ENCODE peak calls at places on chromosome 17, in nine cellular contexts. One of them, this sample, is unnamed.

GRCh38 chr17:38324141-38324540 is 19.6 kb downstream of the GPR179 start:
- DNase-seq in GM23248: no peak
- DNase-seq in transverse colon: no peak
- DNase-seq in adipocyte: no peak
- DNase-seq in body of pancreas: no peak
- DNase-seq in tibial nerve: no peak
- DNase-seq in cardiac muscle cell: no peak
- DNase-seq in CD8-positive, alpha-beta memory T cell: no peak
- DNase-seq in IMR-90: no peak
- DNase-seq in this sample: no peak

GRCh38 chr17:72136692-72137550 is 16.1 kb downstream of the SOX9 start:
- DNase-seq in transverse colon: no peak
- DNase-seq in body of pancreas: no peak
- DNase-seq in IMR-90: peak; percentile 85
- DNase-seq in CD8-positive, alpha-beta memory T cell: no peak
- DNase-seq in tibial nerve: no peak
- DNase-seq in cardiac muscle cell: no peak
- DNase-seq in adipocyte: peak; percentile 70
- DNase-seq in GM23248: peak; percentile 88
- DNase-seq in this sample: no peak

GRCh38 chr17:21816592-21817567 is 124.6 kb downstream of the KCNJ18 start:
- DNase-seq in adipocyte: no peak
- DNase-seq in tibial nerve: no peak
- DNase-seq in CD8-positive, alpha-beta memory T cell: no peak
- DNase-seq in IMR-90: no peak
- DNase-seq in transverse colon: no peak
- DNase-seq in cardiac muscle cell: no peak
- DNase-seq in GM23248: no peak
- DNase-seq in body of pancreas: no peak
- DNase-seq in this sample: no peak

GRCh38 chr17:83180996-83181481 is 101.6 kb downstream of the METRNL start:
- DNase-seq in cardiac muscle cell: no peak
- DNase-seq in CD8-positive, alpha-beta memory T cell: no peak
- DNase-seq in GM23248: peak; percentile 24
- DNase-seq in transverse colon: no peak
- DNase-seq in tibial nerve: peak; percentile 4
- DNase-seq in adipocyte: no peak
- DNase-seq in IMR-90: no peak
- DNase-seq in body of pancreas: peak; percentile 1
- DNase-seq in this sample: no peak

GRCh38 chr17:81339180-81339501 is 44.0 kb upstream of the SLC38A10 start:
- DNase-seq in GM23248: no peak
- DNase-seq in IMR-90: no peak
- DNase-seq in body of pancreas: no peak
- DNase-seq in tibial nerve: no peak
- DNase-seq in transverse colon: peak; percentile 49
- DNase-seq in CD8-positive, alpha-beta memory T cell: no peak
- DNase-seq in cardiac muscle cell: no peak
- DNase-seq in adipocyte: no peak
- DNase-seq in this sample: no peak

GRCh38 chr17:42577140-42577531 is 393 bp downstream of the PSMC3IP start:
- DNase-seq in CD8-positive, alpha-beta memory T cell: no peak
- DNase-seq in cardiac muscle cell: no peak
- DNase-seq in body of pancreas: no peak
- DNase-seq in transverse colon: no peak
- DNase-seq in tibial nerve: no peak
- DNase-seq in IMR-90: no peak
- DNase-seq in GM23248: no peak
- DNase-seq in adipocyte: peak; percentile 28
- DNase-seq in this sample: no peak

GRCh38 chr17:35849469-35850348 is 19.0 kb downstream of the HEATR9 start:
- DNase-seq in cardiac muscle cell: peak; percentile 90
- DNase-seq in IMR-90: peak; percentile 67
- DNase-seq in tibial nerve: no peak
- DNase-seq in transverse colon: peak; percentile 43
- DNase-seq in CD8-positive, alpha-beta memory T cell: peak; percentile 79
- DNase-seq in adipocyte: peak; percentile 74
- DNase-seq in GM23248: peak; percentile 67
- DNase-seq in body of pancreas: peak; percentile 55
- DNase-seq in this sample: peak; percentile 38

GRCh38 chr17:7705269-7706255 is 560 bp downstream of the EFNB3 start:
- DNase-seq in cardiac muscle cell: no peak
- DNase-seq in tibial nerve: no peak
- DNase-seq in body of pancreas: no peak
- DNase-seq in IMR-90: no peak
- DNase-seq in transverse colon: no peak
- DNase-seq in GM23248: no peak
- DNase-seq in CD8-positive, alpha-beta memory T cell: no peak
- DNase-seq in adipocyte: peak; percentile 22
- DNase-seq in this sample: no peak

GRCh38 chr17:7997186-7997585 is 5.2 kb upstream of the GUCY2D start:
- DNase-seq in adipocyte: peak; percentile 57
- DNase-seq in tibial nerve: no peak
- DNase-seq in IMR-90: peak; percentile 36
- DNase-seq in cardiac muscle cell: peak; percentile 60
- DNase-seq in CD8-positive, alpha-beta memory T cell: no peak
- DNase-seq in transverse colon: peak; percentile 67
- DNase-seq in GM23248: peak; percentile 61
- DNase-seq in body of pancreas: peak; percentile 62
- DNase-seq in this sample: peak; percentile 29

GRCh38 chr17:55433029-55433628 is 11.5 kb upstream of the MMD start:
- DNase-seq in tibial nerve: no peak
- DNase-seq in adipocyte: peak; percentile 23
- DNase-seq in cardiac muscle cell: no peak
- DNase-seq in CD8-positive, alpha-beta memory T cell: no peak
- DNase-seq in IMR-90: peak; percentile 60
- DNase-seq in body of pancreas: peak; percentile 48
- DNase-seq in GM23248: peak; percentile 42
- DNase-seq in transverse colon: no peak
- DNase-seq in this sample: no peak

GRCh38 chr17:4949321-4950074 is 1.2 kb upstream of the PFN1 start:
- DNase-seq in tibial nerve: peak; percentile 46
- DNase-seq in body of pancreas: peak; percentile 78
- DNase-seq in CD8-positive, alpha-beta memory T cell: peak; percentile 84
- DNase-seq in adipocyte: peak; percentile 84
- DNase-seq in IMR-90: peak; percentile 76
- DNase-seq in cardiac muscle cell: peak; percentile 73
- DNase-seq in GM23248: peak; percentile 80
- DNase-seq in transverse colon: peak; percentile 93
- DNase-seq in this sample: peak; percentile 57

GRCh38 chr17:79806863-79807720 is 10.2 kb upstream of the CBX8 start:
- DNase-seq in IMR-90: no peak
- DNase-seq in GM23248: no peak
- DNase-seq in adipocyte: no peak
- DNase-seq in transverse colon: no peak
- DNase-seq in cardiac muscle cell: no peak
- DNase-seq in tibial nerve: no peak
- DNase-seq in CD8-positive, alpha-beta memory T cell: no peak
- DNase-seq in body of pancreas: no peak
- DNase-seq in this sample: no peak

GRCh38 chr17:2438823-2439222 is 38.0 kb upstream of the MNT start:
- DNase-seq in cardiac muscle cell: peak; percentile 67
- DNase-seq in IMR-90: peak; percentile 88
- DNase-seq in transverse colon: no peak
- DNase-seq in adipocyte: peak; percentile 31
- DNase-seq in body of pancreas: no peak
- DNase-seq in GM23248: peak; percentile 50
- DNase-seq in tibial nerve: no peak
- DNase-seq in CD8-positive, alpha-beta memory T cell: no peak
- DNase-seq in this sample: no peak

GRCh38 chr17:17812211-17813054 is 24.4 kb downstream of the SREBF1 start:
- DNase-seq in IMR-90: peak; percentile 41
- DNase-seq in transverse colon: peak; percentile 74
- DNase-seq in adipocyte: peak; percentile 71
- DNase-seq in GM23248: peak; percentile 66
- DNase-seq in body of pancreas: peak; percentile 73
- DNase-seq in CD8-positive, alpha-beta memory T cell: peak; percentile 75
- DNase-seq in cardiac muscle cell: peak; percentile 75
- DNase-seq in tibial nerve: peak; percentile 69
- DNase-seq in this sample: peak; percentile 60

GRCh38 chr17:77308768-77309726 is 168.3 kb downstream of the SEC14L1 start:
- DNase-seq in tibial nerve: no peak
- DNase-seq in IMR-90: peak; percentile 74
- DNase-seq in transverse colon: no peak
- DNase-seq in CD8-positive, alpha-beta memory T cell: no peak
- DNase-seq in adipocyte: peak; percentile 83
- DNase-seq in GM23248: peak; percentile 97
- DNase-seq in body of pancreas: peak; percentile 47
- DNase-seq in cardiac muscle cell: peak; percentile 79
- DNase-seq in this sample: no peak

GRCh38 chr17:12342609-12343248 is 322.1 kb downstream of the MAP2K4 start:
- DNase-seq in body of pancreas: no peak
- DNase-seq in adipocyte: no peak
- DNase-seq in IMR-90: no peak
- DNase-seq in tibial nerve: no peak
- DNase-seq in CD8-positive, alpha-beta memory T cell: no peak
- DNase-seq in transverse colon: peak; percentile 54
- DNase-seq in GM23248: peak; percentile 8
- DNase-seq in cardiac muscle cell: peak; percentile 2
- DNase-seq in this sample: no peak

DNA sequence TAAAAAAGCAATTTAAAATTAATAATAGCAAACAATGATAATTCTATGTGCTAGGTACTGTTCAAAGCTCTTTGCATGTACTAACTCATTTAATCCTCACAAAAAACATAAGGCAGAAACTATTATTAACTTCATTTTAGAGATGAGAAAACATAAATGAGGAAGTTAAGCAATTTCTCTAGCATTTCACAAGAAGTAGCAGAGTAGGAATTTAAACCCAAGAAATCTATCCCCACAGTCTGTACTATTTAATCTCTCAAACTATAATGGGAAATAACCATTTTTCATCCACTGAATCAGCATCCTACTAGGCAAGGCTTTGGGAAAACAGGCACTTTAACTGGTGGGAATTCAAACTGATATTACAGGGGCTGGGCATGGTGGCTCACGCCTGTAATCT is 42.2 kb upstream of the INTS2 start:
- DNase-seq in body of pancreas: no peak
- DNase-seq in tibial nerve: no peak
- DNase-seq in GM23248: no peak
- DNase-seq in CD8-positive, alpha-beta memory T cell: no peak
- DNase-seq in transverse colon: no peak
- DNase-seq in cardiac muscle cell: peak; percentile 15
- DNase-seq in adipocyte: peak; percentile 43
- DNase-seq in IMR-90: no peak
- DNase-seq in this sample: no peak
- H3K36me3 ChIP-seq in body of pancreas: peaks cover 19% of the 10 kb centered on the region
- H3K36me3 ChIP-seq in tibial nerve: no peaks in the 10 kb centered on the region
- H3K36me3 ChIP-seq in GM23248: peaks cover 40% of the 10 kb centered on the region
- H3K36me3 ChIP-seq in CD8-positive, alpha-beta memory T cell: peaks cover 27% of the 10 kb centered on the region
- H3K36me3 ChIP-seq in transverse colon: peaks cover 48% of the 10 kb centered on the region
- H3K36me3 ChIP-seq in cardiac muscle cell: peaks cover 68% of the 10 kb centered on the region
- H3K36me3 ChIP-seq in adipocyte: peaks cover 70% of the 10 kb centered on the region
- H3K36me3 ChIP-seq in IMR-90: peaks cover 31% of the 10 kb centered on the region
- H3K36me3 ChIP-seq in this sample: peaks cover 30% of the 10 kb centered on the region

GRCh38 chr17:73179387-73179786 is 13.5 kb upstream of the COG1 start:
- DNase-seq in transverse colon: no peak
- DNase-seq in tibial nerve: no peak
- DNase-seq in cardiac muscle cell: no peak
- DNase-seq in IMR-90: no peak
- DNase-seq in CD8-positive, alpha-beta memory T cell: no peak
- DNase-seq in adipocyte: no peak
- DNase-seq in GM23248: no peak
- DNase-seq in body of pancreas: no peak
- DNase-seq in this sample: no peak
- H3K36me3 ChIP-seq in transverse colon: no peaks in the 10 kb centered on the region
- H3K36me3 ChIP-seq in tibial nerve: no peaks in the 10 kb centered on the region
- H3K36me3 ChIP-seq in cardiac muscle cell: no peaks in the 10 kb centered on the region
- H3K36me3 ChIP-seq in IMR-90: no peaks in the 10 kb centered on the region
- H3K36me3 ChIP-seq in CD8-positive, alpha-beta memory T cell: no peaks in the 10 kb centered on the region
- H3K36me3 ChIP-seq in adipocyte: no peaks in the 10 kb centered on the region
- H3K36me3 ChIP-seq in GM23248: no peaks in the 10 kb centered on the region
- H3K36me3 ChIP-seq in body of pancreas: no peaks in the 10 kb centered on the region
- H3K36me3 ChIP-seq in this sample: no peaks in the 10 kb centered on the region

DNA sequence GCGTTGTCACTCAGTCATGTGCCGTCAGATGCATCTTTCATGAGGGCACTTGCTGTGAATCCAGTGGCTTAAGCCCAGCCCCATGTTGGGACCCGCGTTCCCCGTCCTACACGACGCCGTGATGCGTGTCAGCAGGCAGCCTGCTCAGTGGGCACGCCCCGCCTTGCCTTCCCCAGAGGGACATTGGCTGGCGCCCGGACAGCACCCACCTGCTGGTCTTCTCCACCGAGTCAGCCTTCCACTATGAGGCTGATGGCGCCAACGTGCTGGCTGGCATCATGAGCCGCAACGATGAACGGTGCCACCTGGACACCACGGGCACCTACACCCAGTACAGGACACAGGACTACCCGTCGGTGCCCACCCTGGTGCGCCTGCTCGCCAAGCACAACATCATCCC is 8.8 kb downstream of the ITGB4 start:
- DNase-seq in adipocyte: no peak
- DNase-seq in IMR-90: no peak
- DNase-seq in transverse colon: no peak
- DNase-seq in tibial nerve: no peak
- DNase-seq in CD8-positive, alpha-beta memory T cell: no peak
- DNase-seq in body of pancreas: no peak
- DNase-seq in GM23248: no peak
- DNase-seq in cardiac muscle cell: no peak
- DNase-seq in this sample: no peak
- H3K36me3 ChIP-seq in adipocyte: no peaks in the 10 kb centered on the region
- H3K36me3 ChIP-seq in IMR-90: no peaks in the 10 kb centered on the region
- H3K36me3 ChIP-seq in transverse colon: peaks cover 24% of the 10 kb centered on the region
- H3K36me3 ChIP-seq in tibial nerve: peaks cover 5% of the 10 kb centered on the region
- H3K36me3 ChIP-seq in CD8-positive, alpha-beta memory T cell: no peaks in the 10 kb centered on the region
- H3K36me3 ChIP-seq in body of pancreas: peaks cover 1% of the 10 kb centered on the region
- H3K36me3 ChIP-seq in GM23248: no peaks in the 10 kb centered on the region
- H3K36me3 ChIP-seq in cardiac muscle cell: no peaks in the 10 kb centered on the region
- H3K36me3 ChIP-seq in this sample: no peaks in the 10 kb centered on the region

GRCh38 chr17:61793565-61793964 is 69.8 kb downstream of the BRIP1 start:
- DNase-seq in IMR-90: no peak
- DNase-seq in cardiac muscle cell: no peak
- DNase-seq in GM23248: no peak
- DNase-seq in CD8-positive, alpha-beta memory T cell: no peak
- DNase-seq in body of pancreas: no peak
- DNase-seq in tibial nerve: no peak
- DNase-seq in transverse colon: no peak
- DNase-seq in adipocyte: no peak
- DNase-seq in this sample: no peak

GRCh38 chr17:61794792-61795191 is 68.5 kb downstream of the BRIP1 start:
- DNase-seq in IMR-90: no peak
- DNase-seq in adipocyte: no peak
- DNase-seq in GM23248: no peak
- DNase-seq in CD8-positive, alpha-beta memory T cell: no peak
- DNase-seq in transverse colon: no peak
- DNase-seq in body of pancreas: no peak
- DNase-seq in tibial nerve: no peak
- DNase-seq in cardiac muscle cell: no peak
- DNase-seq in this sample: no peak

GRCh38 chr17:61794242-61794641 is 69.1 kb downstream of the BRIP1 start:
- DNase-seq in transverse colon: no peak
- DNase-seq in body of pancreas: no peak
- DNase-seq in GM23248: no peak
- DNase-seq in tibial nerve: no peak
- DNase-seq in CD8-positive, alpha-beta memory T cell: no peak
- DNase-seq in adipocyte: no peak
- DNase-seq in IMR-90: no peak
- DNase-seq in cardiac muscle cell: no peak
- DNase-seq in this sample: no peak

GRCh38 chr17:61797283-61797682 is 66.0 kb downstream of the BRIP1 start:
- DNase-seq in tibial nerve: no peak
- DNase-seq in GM23248: no peak
- DNase-seq in IMR-90: no peak
- DNase-seq in cardiac muscle cell: no peak
- DNase-seq in body of pancreas: no peak
- DNase-seq in adipocyte: no peak
- DNase-seq in transverse colon: no peak
- DNase-seq in CD8-positive, alpha-beta memory T cell: no peak
- DNase-seq in this sample: no peak

GRCh38 chr17:61795546-61795945 is 67.8 kb downstream of the BRIP1 start:
- DNase-seq in adipocyte: no peak
- DNase-seq in body of pancreas: no peak
- DNase-seq in transverse colon: no peak
- DNase-seq in tibial nerve: no peak
- DNase-seq in CD8-positive, alpha-beta memory T cell: no peak
- DNase-seq in IMR-90: no peak
- DNase-seq in GM23248: no peak
- DNase-seq in cardiac muscle cell: no peak
- DNase-seq in this sample: no peak
- H3K36me3 ChIP-seq in adipocyte: no peaks in the 10 kb centered on the region
- H3K36me3 ChIP-seq in body of pancreas: no peaks in the 10 kb centered on the region
- H3K36me3 ChIP-seq in transverse colon: no peaks in the 10 kb centered on the region
- H3K36me3 ChIP-seq in tibial nerve: no peaks in the 10 kb centered on the region
- H3K36me3 ChIP-seq in CD8-positive, alpha-beta memory T cell: no peaks in the 10 kb centered on the region
- H3K36me3 ChIP-seq in IMR-90: no peaks in the 10 kb centered on the region
- H3K36me3 ChIP-seq in GM23248: no peaks in the 10 kb centered on the region
- H3K36me3 ChIP-seq in cardiac muscle cell: no peaks in the 10 kb centered on the region
- H3K36me3 ChIP-seq in this sample: no peaks in the 10 kb centered on the region

This sample was measured in CD8-positive, alpha-beta T cell.